ENCODE peak calls at places on chromosomes 7 and 10, in six cellular contexts. N is heart left ventricle, G is PC-9, D is uterus, B is right cardiac atrium, V is upper lobe of right lung. M is an unnamed sample.

GRCh38 chr7:57216340-57216739 is 84.1 kb upstream of the ZNF479 start:
- DNase-seq in V (peak; percentile 33), B (no peak), D (no peak), G (no peak), N (no peak), M (peak; percentile 14)

GRCh38 chr10:29328988-29329387 is 40.1 kb downstream of the LYZL1 start:
- DNase-seq in N (peak; percentile 67), D (peak; percentile 31), G (no peak), V (no peak), B (peak; percentile 78), M (no peak)

GRCh38 chr7:5824297-5824610 is 42.8 kb upstream of the RNF216 start:
- DNase-seq in B (no peak), G (no peak), D (no peak), N (no peak), V (no peak), M (no peak)

GRCh38 chr10:97412891-97413304 is 11.8 kb upstream of the RRP12 start:
- DNase-seq in D (no peak), B (no peak), N (no peak), V (no peak), G (peak; percentile 81), M (no peak)

GRCh38 chr10:113753020-113753692 is 1.7 kb downstream of the PLEKHS1 start:
- DNase-seq in G (no peak), N (no peak), V (no peak), D (no peak), B (no peak), M (no peak)

GRCh38 chr10:101301111-101301731 is 52.7 kb upstream of the BTRC start:
- DNase-seq in G (no peak), B (no peak), V (no peak), D (no peak), N (peak; percentile 34), M (no peak)

GRCh38 chr7:56105508-56105907 is 768 bp downstream of the CHCHD2 start:
- DNase-seq in G (peak; percentile 79), D (no peak), V (no peak), B (no peak), N (no peak), M (no peak)

GRCh38 chr7:30252885-30253795 is 31.3 kb upstream of the ZNRF2 start:
- DNase-seq in B (peak; percentile 84), V (peak; percentile 84), N (peak; percentile 74), D (no peak), G (peak; percentile 60), M (peak; percentile 77)

GRCh38 chr7:5634107-5634950 is 147.1 kb downstream of the RNF216 start:
- DNase-seq in B (peak; percentile 86), G (no peak), N (peak; percentile 75), V (peak; percentile 76), D (peak; percentile 76), M (no peak)

GRCh38 chr10:69895759-69896158 is 94.1 kb downstream of the COL13A1 start:
- DNase-seq in D (no peak), G (no peak), N (no peak), B (peak; percentile 62), V (no peak), M (no peak)

GRCh38 chr10:109974509-109975191 is 33.1 kb upstream of the ADD3 start:
- DNase-seq in N (no peak), G (no peak), V (no peak), B (no peak), D (no peak), M (no peak)

GRCh38 chr7:24417526-24418120 is 133.6 kb downstream of the NPY start:
- DNase-seq in D (no peak), B (no peak), V (no peak), G (no peak), N (no peak), M (no peak)

GRCh38 chr10:30384791-30385201 is 35.7 kb upstream of the MTPAP start:
- DNase-seq in G (peak; percentile 44), B (no peak), D (no peak), N (no peak), V (peak; percentile 54), M (no peak)

GRCh38 chr7:108581655-108582491 is 12.2 kb downstream of the DNAJB9 start:
- DNase-seq in V (no peak), N (no peak), D (no peak), G (peak; percentile 73), B (no peak), M (no peak)

GRCh38 chr10:1664565-1664964 is 72.8 kb downstream of the ADARB2 start:
- DNase-seq in N (no peak), G (no peak), D (no peak), B (no peak), V (no peak), M (no peak)

GRCh38 chr10:121578298-121578697 is 19.9 kb downstream of the FGFR2 start:
- DNase-seq in G (no peak), B (no peak), D (no peak), N (no peak), V (no peak), M (no peak)

GRCh38 chr10:90675621-90676020 is 182.2 kb downstream of the HTR7 start:
- DNase-seq in G (no peak), D (no peak), V (no peak), B (no peak), N (no peak), M (no peak)

GRCh38 chr10:80504897-80505465 is 32.7 kb upstream of the SH2D4B start:
- DNase-seq in B (peak; percentile 52), N (no peak), D (no peak), G (peak; percentile 47), V (no peak), M (no peak)

GRCh38 chr10:80503584-80504157 is 34.0 kb upstream of the SH2D4B start:
- DNase-seq in G (no peak), D (no peak), V (no peak), N (no peak), B (peak; percentile 45), M (no peak)

GRCh38 chr10:80506189-80506575 is 31.5 kb upstream of the SH2D4B start:
- DNase-seq in V (no peak), G (peak; percentile 100), D (no peak), B (no peak), N (no peak), M (no peak)

GRCh38 chr10:80502621-80503583 is 34.8 kb upstream of the SH2D4B start:
- DNase-seq in V (no peak), D (no peak), N (no peak), G (peak; percentile 62), B (no peak), M (no peak)

GRCh38 chr10:80504158-80504811 is 33.4 kb upstream of the SH2D4B start:
- DNase-seq in G (peak; percentile 65), N (no peak), B (peak; percentile 46), V (no peak), D (no peak), M (no peak)
- H3K4me1 ChIP-seq in G (peaks cover 100% of the 10 kb centered on the region), N (peaks cover 81% of the 10 kb centered on the region), B (peaks cover 50% of the 10 kb centered on the region), V (peaks cover 90% of the 10 kb centered on the region), D (peaks cover 25% of the 10 kb centered on the region), M (peaks cover 97% of the 10 kb centered on the region)

DNA sequence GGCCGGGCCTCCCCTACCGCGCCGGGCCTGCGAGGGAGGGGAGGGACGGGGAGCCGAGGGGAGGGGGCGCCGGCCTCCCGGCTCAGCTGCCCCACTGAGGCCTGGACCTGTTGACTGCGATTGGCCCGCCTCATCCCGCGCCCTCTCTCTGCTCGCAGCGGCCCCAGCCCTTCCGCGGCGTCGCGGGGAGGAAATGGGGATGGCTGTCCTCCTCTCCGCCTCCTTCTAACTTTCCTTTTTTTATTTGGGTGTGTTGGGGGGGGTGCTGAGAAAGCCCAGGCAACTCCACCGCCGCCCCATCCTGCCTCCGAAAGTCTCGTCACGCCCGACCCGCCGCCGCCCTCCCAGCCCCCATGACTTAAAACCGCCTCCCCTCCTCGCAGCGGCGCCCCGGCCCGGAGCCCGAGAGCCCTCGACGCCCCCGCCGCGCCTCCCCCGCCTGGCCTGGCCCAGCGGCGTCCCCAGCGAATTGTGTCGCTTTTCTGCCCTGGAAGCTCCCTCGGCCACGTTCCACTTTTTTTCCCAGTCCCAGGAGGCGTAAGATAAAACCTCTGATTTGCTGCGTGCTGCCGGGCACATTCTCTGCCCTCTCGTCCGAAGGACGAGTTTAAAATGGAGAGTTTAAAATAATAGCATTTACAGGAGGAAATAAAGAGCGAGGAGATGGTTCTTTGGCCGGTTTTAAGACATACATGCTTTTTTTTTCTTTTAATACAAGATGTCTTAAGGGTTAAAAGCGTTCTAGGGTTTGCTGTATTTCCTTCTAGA is 886 bp upstream of the SKIDA1 start:
- DNase-seq in V (peak; percentile 93), D (peak; percentile 84), N (peak; percentile 90), B (peak; percentile 97), G (no peak), M (peak; percentile 88)
- H3K4me1 ChIP-seq in V (peaks cover 5% of the 10 kb centered on the region), D (no peaks in the 10 kb centered on the region), N (peaks cover 17% of the 10 kb centered on the region), B (no peaks in the 10 kb centered on the region), G (peaks cover 30% of the 10 kb centered on the region), M (peaks cover 8% of the 10 kb centered on the region)

DNA sequence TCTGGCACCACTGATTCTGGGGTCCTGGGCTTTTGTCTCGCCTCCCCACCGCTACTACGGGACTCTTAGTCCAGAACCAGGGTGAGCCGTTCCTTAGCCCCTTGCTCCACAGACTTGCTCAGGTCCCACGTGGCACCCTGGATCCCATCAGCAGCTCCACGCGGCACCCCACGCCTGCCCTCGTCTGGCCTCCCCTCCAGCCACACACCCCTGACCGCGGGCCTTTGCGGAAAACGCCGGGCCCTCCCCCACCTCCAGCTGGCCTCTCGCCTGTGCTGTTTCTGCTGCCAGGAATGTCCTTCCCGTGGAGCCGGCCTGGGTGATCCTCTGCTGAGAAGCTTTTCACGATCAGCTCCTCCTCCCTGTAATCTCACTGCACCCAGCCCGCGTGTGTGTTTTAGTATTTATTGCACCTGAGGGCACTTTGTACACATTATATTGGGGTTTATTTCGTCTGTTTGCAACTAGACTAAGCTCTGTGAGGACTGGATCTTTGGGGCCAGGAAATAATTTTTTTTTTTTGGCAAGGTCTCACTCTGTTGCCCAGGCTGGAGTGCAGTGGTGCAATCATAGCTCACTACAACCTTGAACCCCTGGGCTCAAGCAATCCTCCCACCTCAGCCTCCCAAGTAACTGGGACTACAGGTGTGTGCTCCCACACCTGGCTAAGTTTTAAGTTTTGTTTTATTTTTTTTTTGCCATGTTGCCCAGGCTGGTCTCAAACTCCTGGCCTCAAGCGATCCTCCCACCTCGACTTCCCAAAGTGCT is 10.5 kb upstream of the TTYH3 start:
- DNase-seq in G (no peak), B (peak; percentile 90), D (peak; percentile 68), N (peak; percentile 75), V (peak; percentile 80), M (peak; percentile 63)
- H3K4me1 ChIP-seq in G (peaks cover 5% of the 10 kb centered on the region), B (peaks cover 3% of the 10 kb centered on the region), D (peaks cover 11% of the 10 kb centered on the region), N (peaks cover 22% of the 10 kb centered on the region), V (peaks cover 31% of the 10 kb centered on the region), M (peaks cover 34% of the 10 kb centered on the region)

GRCh38 chr7:1459930-1460756 is 873 bp upstream of the MICALL2 start:
- DNase-seq in B (peak; percentile 73), V (no peak), N (no peak), G (no peak), D (no peak), M (peak; percentile 65)
- H3K4me1 ChIP-seq in B (peaks cover 3% of the 10 kb centered on the region), V (peaks cover 56% of the 10 kb centered on the region), N (peaks cover 32% of the 10 kb centered on the region), G (peaks cover 33% of the 10 kb centered on the region), D (peaks cover 12% of the 10 kb centered on the region), M (peaks cover 67% of the 10 kb centered on the region)

DNA sequence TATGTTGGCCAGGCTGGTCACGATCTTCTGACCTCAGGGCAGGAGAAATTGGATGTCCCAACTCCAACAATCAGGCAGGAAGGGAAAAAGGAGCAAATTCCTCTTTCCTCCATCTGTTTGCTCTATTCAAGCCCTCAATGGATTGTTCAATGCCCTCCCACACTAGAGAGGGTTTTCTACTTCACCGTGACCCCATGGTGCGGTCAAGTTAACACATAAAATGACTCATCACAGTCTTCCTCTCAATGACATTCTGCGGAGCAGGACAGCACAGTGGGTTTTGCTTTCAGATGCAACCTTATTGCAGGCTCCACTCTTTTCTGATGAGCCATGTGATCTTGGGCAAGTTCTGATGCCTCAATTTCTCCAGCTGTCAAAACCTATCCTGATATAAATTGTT is 364.9 kb downstream of the ANKRD30A start:
- DNase-seq in G (no peak), B (no peak), V (no peak), D (no peak), N (no peak), M (no peak)
- H3K4me1 ChIP-seq in G (no peaks in the 10 kb centered on the region), B (no peaks in the 10 kb centered on the region), V (no peaks in the 10 kb centered on the region), D (no peaks in the 10 kb centered on the region), N (no peaks in the 10 kb centered on the region), M (no peaks in the 10 kb centered on the region)